ENCODE peak calls at places on chromosomes 16 and 17, in ten cellular contexts. X is HFF-Myc, Q is AG04449, C is endothelial cell, L is A549, U is WTC11, M is kidney epithelial cell, P is tibial nerve, I is pancreas, N is astrocyte of the cerebellum. K is an unnamed sample.

GRCh38 chr16:88611220-88611821 is 27.1 kb upstream of the IL17C start:
- DNase-seq in X (no peak), Q (no peak), C (peak), L (no peak), U (peak), M (no peak), P (no peak), I (no peak), N (no peak), K (no peak)

GRCh38 chr16:6684076-6684673 is 648.5 kb upstream of the RBFOX1 start:
- DNase-seq in X (no peak), Q (no peak), C (peak), L (peak), U (no peak), M (peak), P (no peak), I (peak), N (no peak), K (peak)

GRCh38 chr17:60390223-60390622 is 1.7 kb downstream of the USP32 start:
- DNase-seq in X (no peak), Q (no peak), C (no peak), L (no peak), U (no peak), M (no peak), P (no peak), I (no peak), N (peak), K (no peak)

GRCh38 chr17:12789075-12789975 is at the start of gene ARHGAP44:
- DNase-seq in X (no peak), Q (no peak), C (peak), L (peak), U (peak), M (peak), P (peak), I (peak), N (peak), K (peak)

GRCh38 chr16:11401161-11402050 is 56.1 kb downstream of the RMI2 start:
- DNase-seq in X (no peak), Q (no peak), C (no peak), L (no peak), U (no peak), M (no peak), P (no peak), I (peak), N (no peak), K (no peak)

GRCh38 chr17:2058521-2059124 is 3.7 kb downstream of the HIC1 start:
- DNase-seq in X (no peak), Q (no peak), C (peak), L (peak), U (peak), M (no peak), P (peak), I (peak), N (no peak), K (peak)

GRCh38 chr16:17374668-17375255 is 96.0 kb downstream of the XYLT1 start:
- DNase-seq in X (no peak), Q (no peak), C (no peak), L (no peak), U (no peak), M (no peak), P (no peak), I (no peak), N (no peak), K (peak)

GRCh38 chr17:46884552-46884951 is 33.2 kb downstream of the WNT9B start:
- DNase-seq in X (no peak), Q (no peak), C (no peak), L (no peak), U (no peak), M (no peak), P (no peak), I (no peak), N (no peak), K (no peak)

GRCh38 chr17:65074778-65075250 is 18.3 kb upstream of the GNA13 start:
- DNase-seq in X (no peak), Q (no peak), C (peak), L (peak), U (no peak), M (no peak), P (no peak), I (peak), N (no peak), K (no peak)

GRCh38 chr17:63701477-63702222 is 1.7 kb upstream of the LIMD2 start:
- DNase-seq in X (no peak), Q (no peak), C (no peak), L (no peak), U (no peak), M (no peak), P (no peak), I (no peak), N (no peak), K (peak)

GRCh38 chr17:50359998-50360461 is 13.0 kb downstream of the MRPL27 start:
- DNase-seq in X (no peak), Q (no peak), C (no peak), L (no peak), U (no peak), M (no peak), P (no peak), I (peak), N (no peak), K (no peak)

GRCh38 chr17:57006040-57006439 is 28.1 kb downstream of the SCPEP1 start:
- DNase-seq in X (no peak), Q (no peak), C (no peak), L (no peak), U (no peak), M (no peak), P (no peak), I (no peak), N (no peak), K (no peak)

GRCh38 chr17:76452646-76453430 is at the start of gene UBE2O:
- DNase-seq in X (peak), Q (no peak), C (peak), L (peak), U (peak), M (no peak), P (peak), I (peak), N (peak), K (peak)

GRCh38 chr16:19304670-19305240 is 19.2 kb downstream of the CLEC19A start:
- DNase-seq in X (no peak), Q (no peak), C (no peak), L (peak), U (no peak), M (no peak), P (no peak), I (no peak), N (no peak), K (no peak)

GRCh38 chr17:28657756-28658155 is 4.0 kb downstream of the SDF2 start:
- DNase-seq in X (no peak), Q (no peak), C (no peak), L (no peak), U (no peak), M (no peak), P (no peak), I (no peak), N (no peak), K (no peak)

GRCh38 chr17:68310141-68310540 is 18.8 kb downstream of the ARSG start:
- DNase-seq in X (no peak), Q (no peak), C (no peak), L (no peak), U (no peak), M (no peak), P (no peak), I (no peak), N (no peak), K (no peak)

GRCh38 chr16:7921360-7921759 is 588.7 kb downstream of the RBFOX1 start:
- DNase-seq in X (no peak), Q (no peak), C (no peak), L (no peak), U (no peak), M (no peak), P (no peak), I (no peak), N (no peak), K (no peak)

GRCh38 chr17:59107306-59107670 is 608 bp upstream of the TRIM37 start:
- DNase-seq in X (no peak), Q (no peak), C (no peak), L (no peak), U (no peak), M (no peak), P (no peak), I (no peak), N (no peak), K (no peak)

GRCh38 chr16:72961115-72961832 is 86.7 kb downstream of the ZFHX3 start:
- DNase-seq in X (no peak), Q (no peak), C (no peak), L (peak), U (no peak), M (peak), P (no peak), I (no peak), N (no peak), K (no peak)

GRCh38 chr16:29743827-29744531 is 1.8 kb downstream of the C16orf54 start:
- DNase-seq in X (no peak), Q (no peak), C (no peak), L (no peak), U (no peak), M (no peak), P (no peak), I (no peak), N (no peak), K (no peak)

GRCh38 chr16:85210423-85211169 is 98.3 kb upstream of the CIBAR2 start:
- DNase-seq in X (no peak), Q (no peak), C (no peak), L (no peak), U (no peak), M (peak), P (no peak), I (no peak), N (no peak), K (no peak)

GRCh38 chr16:10922328-10923145 is 19.7 kb downstream of the DEXI start:
- DNase-seq in X (no peak), Q (no peak), C (no peak), L (no peak), U (no peak), M (no peak), P (peak), I (no peak), N (no peak), K (no peak)

GRCh38 chr17:50640701-50641338 is 6.1 kb downstream of the ABCC3 start:
- DNase-seq in X (no peak), Q (no peak), C (no peak), L (no peak), U (no peak), M (no peak), P (peak), I (no peak), N (no peak), K (no peak)

GRCh38 chr17:41215681-41216080 is 10.8 kb upstream of the KRTAP9-2 start:
- DNase-seq in X (no peak), Q (no peak), C (no peak), L (no peak), U (no peak), M (no peak), P (no peak), I (no peak), N (no peak), K (no peak)

GRCh38 chr16:89013692-89014455 is 36.9 kb upstream of the CBFA2T3 start:
- DNase-seq in X (no peak), Q (no peak), C (no peak), L (no peak), U (no peak), M (no peak), P (no peak), I (no peak), N (no peak), K (no peak)

GRCh38 chr17:40679523-40679907 is 14.5 kb upstream of the KRT222 start:
- DNase-seq in X (no peak), Q (no peak), C (no peak), L (no peak), U (no peak), M (no peak), P (no peak), I (no peak), N (no peak), K (no peak)

GRCh38 chr16:65497571-65497970 is 375.7 kb upstream of the CDH11 start:
- DNase-seq in X (no peak), Q (no peak), C (no peak), L (no peak), U (no peak), M (no peak), P (no peak), I (no peak), N (peak), K (no peak)

GRCh38 chr16:35749253-35750141 is 2290.1 kb downstream of the TP53TG3F start:
- DNase-seq in X (no peak), Q (no peak), C (no peak), L (no peak), U (no peak), M (no peak), P (no peak), I (no peak), N (no peak), K (no peak)

GRCh38 chr17:50325906-50326305 is 20.0 kb upstream of the XYLT2 start:
- DNase-seq in X (no peak), Q (no peak), C (no peak), L (no peak), U (no peak), M (no peak), P (no peak), I (no peak), N (no peak), K (no peak)

GRCh38 chr16:27373312-27373711 is 28.7 kb upstream of the IL21R start:
- DNase-seq in X (no peak), Q (no peak), C (no peak), L (no peak), U (no peak), M (no peak), P (no peak), I (no peak), N (no peak), K (no peak)

GRCh38 chr16:20904507-20905079 is 4.0 kb downstream of the LYRM1 start:
- DNase-seq in X (no peak), Q (no peak), C (no peak), L (no peak), U (no peak), M (no peak), P (peak), I (peak), N (peak), K (peak)

GRCh38 chr17:79913896-79914812 is 74.9 kb upstream of the CBX4 start:
- DNase-seq in X (no peak), Q (no peak), C (no peak), L (no peak), U (no peak), M (no peak), P (no peak), I (no peak), N (no peak), K (no peak)

GRCh38 chr17:35432176-35433074 is at the start of gene SLFN12:
- DNase-seq in X (peak), Q (peak), C (peak), L (no peak), U (peak), M (peak), P (peak), I (peak), N (peak), K (peak)

GRCh38 chr16:17832738-17833137 is 362.0 kb upstream of the XYLT1 start:
- DNase-seq in X (no peak), Q (no peak), C (no peak), L (no peak), U (no peak), M (no peak), P (no peak), I (no peak), N (no peak), K (no peak)

GRCh38 chr16:24748242-24748641 is 18.8 kb downstream of the TNRC6A start:
- DNase-seq in X (peak), Q (peak), C (no peak), L (peak), U (no peak), M (peak), P (peak), I (peak), N (peak), K (no peak)
- TF ChIP-seq CTCF in X (no peak), Q (no peak), C (no peak), L (no peak), U (no peak), M (no peak), P (no peak), I (no peak), N (no peak), K (no peak)

DNA sequence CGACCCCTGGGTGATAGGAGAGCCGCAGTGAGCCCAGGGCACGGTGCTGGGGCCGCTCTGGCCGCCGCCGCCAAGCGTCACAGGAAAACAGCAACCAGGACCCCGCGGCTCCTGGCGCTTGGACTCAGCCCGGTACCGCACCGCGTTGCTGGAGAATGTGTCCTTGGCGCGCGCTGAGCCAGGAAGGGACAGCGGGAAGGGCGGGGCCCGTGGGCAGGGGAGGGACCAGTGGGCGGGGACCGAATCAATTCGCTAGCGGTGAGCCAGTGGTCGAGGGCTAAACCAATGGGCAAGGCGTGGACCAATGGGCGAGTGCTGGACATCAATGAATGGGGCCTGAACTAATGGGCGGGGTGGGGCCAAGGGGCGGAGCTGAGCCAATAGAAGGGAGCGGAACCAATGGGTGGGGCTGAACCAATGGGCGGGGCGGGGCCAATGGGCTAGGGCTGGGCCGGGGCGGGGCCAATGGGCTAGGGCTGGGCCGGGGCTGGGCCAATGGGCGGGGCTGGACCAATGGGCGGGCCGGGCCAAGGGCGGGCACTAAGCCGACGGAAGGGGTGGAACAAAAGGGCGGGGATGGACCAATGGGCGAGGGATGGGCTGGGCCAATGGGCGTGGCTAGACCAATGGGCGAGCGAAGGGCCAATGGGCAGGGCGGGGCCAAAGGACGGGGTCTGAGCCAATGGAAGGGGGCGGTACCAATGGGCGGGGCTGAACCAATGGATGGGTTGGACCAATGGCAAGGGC is 6.3 kb upstream of the FLYWCH1 start:
- DNase-seq in X (peak), Q (peak), C (peak), L (peak), U (peak), M (peak), P (peak), I (peak), N (peak), K (peak)
- TF ChIP-seq CTCF in X (no peak), Q (no peak), C (no peak), L (no peak), U (no peak), M (no peak), P (no peak), I (no peak), N (no peak), K (no peak)

GRCh38 chr16:81624718-81625543 is 154.2 kb upstream of the PLCG2 start:
- DNase-seq in X (no peak), Q (no peak), C (no peak), L (no peak), U (no peak), M (no peak), P (no peak), I (no peak), N (no peak), K (no peak)
- TF ChIP-seq CTCF in X (no peak), Q (no peak), C (no peak), L (no peak), U (no peak), M (no peak), P (no peak), I (no peak), N (no peak), K (no peak)

GRCh38 chr16:57937861-57938260 is 33.1 kb downstream of the CNGB1 start:
- DNase-seq in X (no peak), Q (no peak), C (no peak), L (no peak), U (no peak), M (no peak), P (no peak), I (no peak), N (peak), K (no peak)

GRCh38 chr16:57938484-57938883 is 32.4 kb downstream of the CNGB1 start:
- DNase-seq in X (no peak), Q (no peak), C (no peak), L (no peak), U (no peak), M (no peak), P (no peak), I (no peak), N (no peak), K (no peak)

GRCh38 chr16:57939872-57940224 is 31.1 kb downstream of the CNGB1 start:
- DNase-seq in X (no peak), Q (no peak), C (no peak), L (no peak), U (no peak), M (no peak), P (no peak), I (no peak), N (no peak), K (no peak)

GRCh38 chr16:57940382-57940966 is 30.5 kb downstream of the CNGB1 start:
- DNase-seq in X (peak), Q (no peak), C (no peak), L (no peak), U (no peak), M (no peak), P (no peak), I (no peak), N (no peak), K (no peak)

DNA sequence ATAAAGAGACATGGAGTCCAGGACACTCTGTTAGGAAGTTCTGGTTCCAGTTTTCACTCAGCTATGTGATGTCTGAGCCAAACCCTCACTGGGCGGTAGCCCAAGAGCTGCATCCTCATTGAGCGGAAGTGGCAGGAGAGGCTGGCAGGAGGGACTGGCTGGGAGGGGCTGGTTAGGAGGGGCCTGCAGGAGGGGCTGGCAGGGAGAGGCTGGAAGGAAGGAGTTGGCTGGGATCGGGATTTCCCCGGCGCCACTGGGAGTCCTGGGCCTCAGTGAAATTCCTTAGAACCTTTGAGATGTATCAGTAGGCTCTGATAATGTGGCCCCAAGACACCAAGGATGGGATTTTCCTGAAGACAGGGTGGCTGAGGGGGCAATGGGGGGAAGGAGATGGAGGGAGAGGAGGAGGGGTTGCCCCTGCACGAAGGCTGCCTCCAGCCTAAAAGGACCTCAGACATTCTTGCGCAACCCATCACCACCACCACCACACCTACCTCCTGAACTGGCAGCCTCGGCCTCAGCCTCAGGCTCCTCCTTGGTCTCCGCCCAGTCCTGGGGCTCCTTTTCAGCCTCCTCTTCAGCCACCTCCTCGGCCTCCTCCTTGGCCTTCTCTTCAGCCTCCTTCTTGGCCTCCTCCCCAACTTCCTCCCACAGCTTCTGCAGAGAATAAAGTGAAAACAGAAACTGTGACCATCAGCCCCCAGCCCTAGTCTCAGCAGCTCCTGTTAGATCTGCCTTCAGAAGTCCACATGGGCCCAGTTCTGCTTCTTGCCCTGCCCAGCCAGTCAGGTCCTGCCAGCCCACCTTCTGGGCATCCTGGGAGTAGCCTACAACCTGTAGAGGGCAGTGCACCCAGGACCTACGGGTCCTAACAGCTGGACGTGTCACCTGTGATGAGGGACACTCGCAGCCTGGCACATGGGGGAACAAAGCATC is 31.7 kb downstream of the CNGB1 start:
- DNase-seq in X (peak), Q (peak), C (no peak), L (peak), U (no peak), M (no peak), P (peak), I (peak), N (peak), K (no peak)
- TF ChIP-seq CTCF in X (peak), Q (no peak), C (no peak), L (peak), U (no peak), M (peak), P (no peak), I (no peak), N (peak), K (no peak)

DNA sequence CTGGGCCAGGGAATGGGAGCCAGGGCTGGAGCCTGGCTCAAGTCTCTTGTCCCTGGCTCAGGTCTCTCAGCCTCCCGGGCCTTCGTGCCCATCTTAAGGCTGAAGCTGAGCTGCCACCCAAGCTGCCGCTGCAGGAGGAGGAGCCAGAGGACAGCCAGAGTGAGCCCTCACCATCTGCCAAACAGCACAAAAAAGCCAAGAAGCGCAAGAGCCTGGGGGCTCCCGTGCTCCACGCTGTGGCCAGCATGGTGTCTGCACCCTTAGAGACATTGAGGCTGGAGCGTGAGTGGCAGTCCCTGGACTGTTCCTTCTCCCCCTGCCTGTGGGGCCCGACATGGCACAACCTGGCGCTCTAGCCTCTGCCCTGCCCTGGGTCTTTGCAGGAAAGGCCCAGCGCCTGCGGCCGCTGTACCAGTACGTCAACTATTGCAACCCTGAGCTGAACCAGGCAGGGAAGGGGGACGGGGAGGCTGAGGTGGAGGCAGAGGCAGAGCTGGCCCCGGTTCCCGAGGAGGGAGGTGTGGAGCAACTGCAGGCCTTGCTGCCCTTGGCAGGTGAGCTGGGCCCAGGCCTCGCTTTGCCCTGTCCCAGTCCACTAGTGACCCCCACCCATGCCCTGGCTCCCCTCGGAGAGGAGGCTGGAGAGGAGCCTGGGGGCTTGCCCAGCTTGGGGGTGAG is 1.3 kb downstream of the C16orf86 start:
- DNase-seq in X (peak), Q (peak), C (peak), L (peak), U (peak), M (peak), P (peak), I (peak), N (peak), K (peak)
- TF ChIP-seq CTCF in X (peak), Q (peak), C (peak), L (peak), U (no peak), M (peak), P (peak), I (peak), N (peak), K (peak)